ENCODE peak calls at places on chromosomes 6 and 20, in four cellular contexts. H is heart left ventricle, R is aorta, Y is breast epithelium. W is an unnamed sample.
A peak's percentile ranks its signal among the peaks of the same experiment; 100 is the strongest.

GRCh38 chr6:35686441-35686840 is 2.3 kb downstream of the FKBP5 start:
- DNase-seq in Y (no peak), R (no peak), H (no peak), W (no peak)

GRCh38 chr6:143973097-143973979 is 34.7 kb downstream of the PLAGL1 start:
- DNase-seq in R (no peak), H (no peak), Y (no peak), W (peak; percentile 75)

GRCh38 chr20:22838001-22838400 is 197.1 kb upstream of the SSTR4 start:
- DNase-seq in H (no peak), R (no peak), Y (no peak), W (no peak)

GRCh38 chr6:81999270-81999669 is 246.8 kb upstream of the TENT5A start:
- DNase-seq in R (no peak), H (no peak), Y (no peak), W (no peak)

GRCh38 chr6:170148709-170149470 is 142.0 kb downstream of the DLL1 start:
- DNase-seq in R (no peak), H (no peak), Y (peak; percentile 34), W (no peak)

GRCh38 chr6:44116643-44117382 is 10.4 kb downstream of the MRPL14 start:
- DNase-seq in Y (no peak), R (no peak), H (no peak), W (no peak)

GRCh38 chr6:95967594-95967993 is 48.2 kb upstream of the FUT9 start:
- DNase-seq in H (no peak), R (no peak), Y (no peak), W (no peak)

GRCh38 chr6:142702501-142703460 is 242.2 kb downstream of the HIVEP2 start:
- DNase-seq in Y (no peak), H (peak; percentile 55), R (no peak), W (no peak)

GRCh38 chr20:855466-856360 is 22.2 kb downstream of the FAM110A start:
- DNase-seq in R (peak; percentile 61), Y (no peak), H (no peak), W (no peak)
- H3K27ac ChIP-seq in R (no peak overlapping the region), Y (peak overlapping the region; percentile 62), H (no peak overlapping the region), W (no peak overlapping the region)

GRCh38 chr6:168090064-168090690 is 11.2 kb upstream of the FRMD1 start:
- DNase-seq in H (no peak), R (no peak), Y (no peak), W (no peak)

GRCh38 chr6:168088161-168089106 is 9.4 kb upstream of the FRMD1 start:
- DNase-seq in H (peak; percentile 51), Y (no peak), R (no peak), W (no peak)

GRCh38 chr6:168090706-168091105 is 11.7 kb upstream of the FRMD1 start:
- DNase-seq in H (no peak), R (peak; percentile 56), Y (no peak), W (no peak)

GRCh38 chr6:168087436-168088160 is 8.6 kb upstream of the FRMD1 start:
- DNase-seq in H (no peak), Y (no peak), R (no peak), W (no peak)

GRCh38 chr6:168089186-168090063 is 10.4 kb upstream of the FRMD1 start:
- DNase-seq in R (no peak), H (no peak), Y (no peak), W (no peak)
- H3K27ac ChIP-seq in R (no peak overlapping the region), H (no peak overlapping the region), Y (no peak overlapping the region), W (no peak overlapping the region)

GRCh38 chr6:154791561-154792317 is 58.5 kb downstream of the SCAF8 start:
- DNase-seq in R (no peak), H (no peak), Y (no peak), W (no peak)
- H3K27ac ChIP-seq in R (no peak overlapping the region), H (no peak overlapping the region), Y (no peak overlapping the region), W (no peak overlapping the region)

GRCh38 chr6:140012146-140012545 is 637.7 kb upstream of the CITED2 start:
- DNase-seq in Y (no peak), R (no peak), H (no peak), W (no peak)
- H3K27ac ChIP-seq in Y (no peak overlapping the region), R (no peak overlapping the region), H (peak overlapping the region; percentile 62), W (no peak overlapping the region)

GRCh38 chr20:6006603-6006949 is 47.3 kb downstream of the LRRN4 start:
- DNase-seq in H (no peak), R (no peak), Y (no peak), W (no peak)

GRCh38 chr20:6007529-6008103 is 46.2 kb downstream of the LRRN4 start:
- DNase-seq in R (no peak), Y (no peak), H (no peak), W (no peak)

GRCh38 chr20:6012166-6012565 is 41.7 kb downstream of the LRRN4 start:
- DNase-seq in R (no peak), H (no peak), Y (no peak), W (no peak)

GRCh38 chr20:6007094-6007528 is 46.7 kb downstream of the LRRN4 start:
- DNase-seq in Y (no peak), H (no peak), R (no peak), W (no peak)

DNA sequence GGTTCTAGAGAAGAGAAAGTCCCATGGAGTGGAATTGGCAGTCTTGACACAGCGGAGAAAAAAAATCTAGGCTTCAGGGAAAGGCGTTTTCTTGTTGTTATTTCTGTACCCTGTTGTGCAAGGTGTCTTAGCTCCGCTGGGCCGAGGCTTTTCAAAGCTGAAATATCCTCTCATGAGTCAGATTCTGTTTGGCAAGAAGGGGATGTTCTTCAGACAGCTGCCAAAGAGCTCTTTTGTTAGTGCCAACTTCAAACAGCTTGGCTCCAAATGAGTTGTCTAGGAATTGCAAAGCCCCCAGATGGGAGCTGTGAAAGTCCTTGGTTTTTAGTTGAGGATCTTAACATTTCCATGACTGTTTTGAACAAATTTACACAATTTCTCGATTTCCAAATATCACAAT is 45.6 kb downstream of the LRRN4 start:
- DNase-seq in Y (no peak), R (no peak), H (peak; percentile 21), W (no peak)
- H3K27ac ChIP-seq in Y (no peak overlapping the region), R (no peak overlapping the region), H (peak overlapping the region; percentile 86), W (no peak overlapping the region)

GRCh38 chr6:132525866-132526265 is 12.2 kb upstream of the TAAR9 start:
- DNase-seq in Y (no peak), H (no peak), R (no peak), W (no peak)

GRCh38 chr6:132515386-132515785 is 2.5 kb upstream of the STX7 start:
- DNase-seq in R (no peak), H (no peak), Y (no peak), W (no peak)

GRCh38 chr6:132526461-132526860 is 11.6 kb upstream of the TAAR9 start:
- DNase-seq in R (no peak), H (no peak), Y (no peak), W (no peak)

GRCh38 chr6:132524639-132525038 is 11.7 kb upstream of the STX7 start:
- DNase-seq in Y (no peak), R (no peak), H (no peak), W (no peak)

GRCh38 chr6:132520953-132521352 is 8.0 kb upstream of the STX7 start:
- DNase-seq in R (no peak), Y (no peak), H (no peak), W (no peak)
- H3K27ac ChIP-seq in R (no peak overlapping the region), Y (no peak overlapping the region), H (no peak overlapping the region), W (no peak overlapping the region)

DNA sequence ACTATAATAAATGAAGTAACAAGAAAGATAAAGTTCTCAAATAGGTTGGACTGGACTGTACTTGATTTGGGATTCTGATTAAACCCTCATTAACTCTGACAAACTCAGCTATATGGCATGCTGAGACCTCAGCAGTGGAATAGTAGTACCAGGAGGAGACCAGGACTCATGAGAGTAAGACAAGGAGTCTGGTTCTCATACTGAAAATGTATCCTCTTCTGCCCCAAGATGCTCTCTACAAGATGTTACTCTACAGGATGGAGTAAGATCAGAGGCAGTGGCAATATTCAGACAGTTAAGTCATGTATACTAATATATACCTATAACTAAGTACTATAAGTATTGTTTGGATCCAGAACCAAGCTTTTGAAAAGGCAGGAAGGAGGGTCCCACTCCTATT is 31.9 kb upstream of the SYNCRIP start:
- DNase-seq in H (no peak), R (no peak), Y (no peak), W (no peak)
- H3K27ac ChIP-seq in H (no peak overlapping the region), R (no peak overlapping the region), Y (no peak overlapping the region), W (no peak overlapping the region)

W was measured in iPS DF 6.9.